ENCODE peak calls at places on chromosomes 3 and 15, in seven cellular contexts. One of them, this sample, is unnamed.

GRCh38 chr15:60389261-60390077 is 8.3 kb downstream of the ANXA2 start:
- DNase-seq in AG08395: no peak
- DNase-seq in C1 segment of cervical spinal cord: no peak
- DNase-seq in NCI-H226: no peak
- DNase-seq in MV-4-11: no peak
- DNase-seq in psoas muscle: no peak
- DNase-seq in HCEC 1CT: no peak
- DNase-seq in this sample: no peak

GRCh38 chr15:23565395-23566069 is at the start of gene MKRN3:
- DNase-seq in AG08395: no peak
- DNase-seq in C1 segment of cervical spinal cord: peak
- DNase-seq in NCI-H226: no peak
- DNase-seq in MV-4-11: peak
- DNase-seq in psoas muscle: peak
- DNase-seq in HCEC 1CT: no peak
- DNase-seq in this sample: no peak

GRCh38 chr3:124791639-124792111 is 61.4 kb downstream of the UMPS start:
- DNase-seq in AG08395: peak
- DNase-seq in C1 segment of cervical spinal cord: no peak
- DNase-seq in NCI-H226: no peak
- DNase-seq in MV-4-11: peak
- DNase-seq in psoas muscle: peak
- DNase-seq in HCEC 1CT: peak
- DNase-seq in this sample: peak

GRCh38 chr3:66933233-66933632 is 64.9 kb upstream of the KBTBD8 start:
- DNase-seq in AG08395: no peak
- DNase-seq in C1 segment of cervical spinal cord: no peak
- DNase-seq in NCI-H226: no peak
- DNase-seq in MV-4-11: no peak
- DNase-seq in psoas muscle: no peak
- DNase-seq in HCEC 1CT: no peak
- DNase-seq in this sample: no peak

GRCh38 chr15:55897560-55898336 is 95.7 kb downstream of the NEDD4 start:
- DNase-seq in AG08395: peak
- DNase-seq in C1 segment of cervical spinal cord: no peak
- DNase-seq in NCI-H226: peak
- DNase-seq in MV-4-11: no peak
- DNase-seq in psoas muscle: peak
- DNase-seq in HCEC 1CT: peak
- DNase-seq in this sample: peak

GRCh38 chr15:85335193-85335939 is 45.0 kb upstream of the AKAP13 start:
- DNase-seq in AG08395: no peak
- DNase-seq in C1 segment of cervical spinal cord: no peak
- DNase-seq in NCI-H226: no peak
- DNase-seq in MV-4-11: no peak
- DNase-seq in psoas muscle: no peak
- DNase-seq in HCEC 1CT: no peak
- DNase-seq in this sample: no peak

GRCh38 chr15:32943691-32944090 is 225.9 kb downstream of the GREM1 start:
- DNase-seq in AG08395: no peak
- DNase-seq in C1 segment of cervical spinal cord: no peak
- DNase-seq in NCI-H226: no peak
- DNase-seq in MV-4-11: no peak
- DNase-seq in psoas muscle: no peak
- DNase-seq in HCEC 1CT: no peak
- DNase-seq in this sample: no peak

GRCh38 chr3:129517516-129517915 is 10.9 kb upstream of the RHO start:
- DNase-seq in AG08395: no peak
- DNase-seq in C1 segment of cervical spinal cord: no peak
- DNase-seq in NCI-H226: no peak
- DNase-seq in MV-4-11: no peak
- DNase-seq in psoas muscle: no peak
- DNase-seq in HCEC 1CT: no peak
- DNase-seq in this sample: no peak

GRCh38 chr3:100269410-100270217 is 8.8 kb downstream of the TBC1D23 start:
- DNase-seq in AG08395: peak
- DNase-seq in C1 segment of cervical spinal cord: no peak
- DNase-seq in NCI-H226: peak
- DNase-seq in MV-4-11: peak
- DNase-seq in psoas muscle: no peak
- DNase-seq in HCEC 1CT: peak
- DNase-seq in this sample: peak

GRCh38 chr15:63615935-63616334 is 18.7 kb downstream of the FBXL22 start:
- DNase-seq in AG08395: no peak
- DNase-seq in C1 segment of cervical spinal cord: no peak
- DNase-seq in NCI-H226: no peak
- DNase-seq in MV-4-11: no peak
- DNase-seq in psoas muscle: no peak
- DNase-seq in HCEC 1CT: no peak
- DNase-seq in this sample: no peak

GRCh38 chr3:30632065-30632464 is 25.7 kb downstream of the TGFBR2 start:
- DNase-seq in AG08395: no peak
- DNase-seq in C1 segment of cervical spinal cord: no peak
- DNase-seq in NCI-H226: no peak
- DNase-seq in MV-4-11: peak
- DNase-seq in psoas muscle: no peak
- DNase-seq in HCEC 1CT: peak
- DNase-seq in this sample: no peak

GRCh38 chr3:124318650-124319049 is 326.7 kb upstream of the ROPN1 start:
- DNase-seq in AG08395: no peak
- DNase-seq in C1 segment of cervical spinal cord: no peak
- DNase-seq in NCI-H226: no peak
- DNase-seq in MV-4-11: peak
- DNase-seq in psoas muscle: no peak
- DNase-seq in HCEC 1CT: no peak
- DNase-seq in this sample: no peak

GRCh38 chr3:66499881-66500574 is 794 bp downstream of the LRIG1 start:
- DNase-seq in AG08395: peak
- DNase-seq in C1 segment of cervical spinal cord: no peak
- DNase-seq in NCI-H226: no peak
- DNase-seq in MV-4-11: no peak
- DNase-seq in psoas muscle: peak
- DNase-seq in HCEC 1CT: peak
- DNase-seq in this sample: peak

GRCh38 chr3:87287025-87287424 is 10.6 kb upstream of the POU1F1 start:
- DNase-seq in AG08395: peak
- DNase-seq in C1 segment of cervical spinal cord: no peak
- DNase-seq in NCI-H226: no peak
- DNase-seq in MV-4-11: no peak
- DNase-seq in psoas muscle: no peak
- DNase-seq in HCEC 1CT: peak
- DNase-seq in this sample: peak

GRCh38 chr3:66164155-66164554 is 56.6 kb upstream of the SLC25A26 start:
- DNase-seq in AG08395: no peak
- DNase-seq in C1 segment of cervical spinal cord: no peak
- DNase-seq in NCI-H226: no peak
- DNase-seq in MV-4-11: no peak
- DNase-seq in psoas muscle: no peak
- DNase-seq in HCEC 1CT: no peak
- DNase-seq in this sample: no peak

GRCh38 chr3:193764959-193765358 is 172.0 kb downstream of the OPA1 start:
- DNase-seq in AG08395: no peak
- DNase-seq in C1 segment of cervical spinal cord: no peak
- DNase-seq in NCI-H226: no peak
- DNase-seq in MV-4-11: no peak
- DNase-seq in psoas muscle: no peak
- DNase-seq in HCEC 1CT: no peak
- DNase-seq in this sample: no peak

GRCh38 chr3:197259096-197259495 is 39.3 kb downstream of the DLG1 start:
- DNase-seq in AG08395: no peak
- DNase-seq in C1 segment of cervical spinal cord: no peak
- DNase-seq in NCI-H226: no peak
- DNase-seq in MV-4-11: no peak
- DNase-seq in psoas muscle: no peak
- DNase-seq in HCEC 1CT: no peak
- DNase-seq in this sample: no peak

GRCh38 chr3:58041826-58042324 is 33.7 kb downstream of the FLNB start:
- DNase-seq in AG08395: peak
- DNase-seq in C1 segment of cervical spinal cord: no peak
- DNase-seq in NCI-H226: no peak
- DNase-seq in MV-4-11: peak
- DNase-seq in psoas muscle: no peak
- DNase-seq in HCEC 1CT: peak
- DNase-seq in this sample: peak

GRCh38 chr3:77320514-77320913 is 280.6 kb downstream of the ROBO2 start:
- DNase-seq in AG08395: no peak
- DNase-seq in C1 segment of cervical spinal cord: no peak
- DNase-seq in NCI-H226: no peak
- DNase-seq in MV-4-11: peak
- DNase-seq in psoas muscle: no peak
- DNase-seq in HCEC 1CT: peak
- DNase-seq in this sample: no peak

GRCh38 chr3:130259170-130259874 is 86.2 kb upstream of the COL6A5 start:
- DNase-seq in AG08395: no peak
- DNase-seq in C1 segment of cervical spinal cord: no peak
- DNase-seq in NCI-H226: no peak
- DNase-seq in MV-4-11: no peak
- DNase-seq in psoas muscle: no peak
- DNase-seq in HCEC 1CT: no peak
- DNase-seq in this sample: no peak

GRCh38 chr3:105788548-105789036 is 80.2 kb downstream of the CBLB start:
- DNase-seq in AG08395: no peak
- DNase-seq in C1 segment of cervical spinal cord: no peak
- DNase-seq in NCI-H226: no peak
- DNase-seq in MV-4-11: no peak
- DNase-seq in psoas muscle: no peak
- DNase-seq in HCEC 1CT: no peak
- DNase-seq in this sample: no peak